ENCODE peak calls at places on chromosomes 1 and 21, in five cellular contexts. S, M, I, D and E are unnamed samples.
A peak's percentile ranks its signal among the peaks of the same experiment; 100 is the strongest.

GRCh38 chr1:31249854-31250253 is 10.2 kb upstream of the NKAIN1 start:
- DNase-seq in I (no peak), S (no peak), M (no peak), D (no peak), E (no peak)

GRCh38 chr1:66271216-66271903 is 262.6 kb upstream of the SGIP1 start:
- DNase-seq in S (peak; percentile 64), D (peak; percentile 96), I (peak; percentile 62), M (peak; percentile 98), E (peak; percentile 90)

GRCh38 chr1:117257291-117257690 is 46.6 kb upstream of the VTCN1 start:
- DNase-seq in M (no peak), I (no peak), S (no peak), D (no peak), E (no peak)

GRCh38 chr1:40901886-40902633 is 39.9 kb upstream of the CITED4 start:
- DNase-seq in D (no peak), M (peak; percentile 47), S (no peak), I (no peak), E (peak; percentile 68)

GRCh38 chr21:42352433-42353095 is 1.8 kb upstream of the TFF2 start:
- DNase-seq in D (no peak), I (no peak), M (no peak), S (no peak), E (no peak)

GRCh38 chr1:41501581-41501980 is 17.1 kb upstream of the EDN2 start:
- DNase-seq in D (no peak), I (peak; percentile 83), M (no peak), S (no peak), E (peak; percentile 96)

GRCh38 chr1:93778457-93778856 is 96.8 kb upstream of the BCAR3 start:
- DNase-seq in S (no peak), D (no peak), M (no peak), I (no peak), E (no peak)

GRCh38 chr1:185353124-185353523 is 36.1 kb upstream of the IVNS1ABP start:
- DNase-seq in I (no peak), M (no peak), D (no peak), S (no peak), E (no peak)

GRCh38 chr1:243501002-243501401 is 245.2 kb downstream of the SDCCAG8 start:
- DNase-seq in S (no peak), I (no peak), M (no peak), D (no peak), E (peak; percentile 49)

GRCh38 chr1:24161270-24161669 is 18.3 kb upstream of the IL22RA1 start:
- DNase-seq in D (no peak), M (no peak), I (no peak), S (no peak), E (no peak)

GRCh38 chr1:69109276-69109675 is 458.4 kb upstream of the LRRC7 start:
- DNase-seq in I (no peak), M (no peak), S (no peak), D (no peak), E (no peak)

GRCh38 chr21:14981246-14981645 is 83.6 kb downstream of the NRIP1 start:
- DNase-seq in D (no peak), M (no peak), I (no peak), S (no peak), E (no peak)

GRCh38 chr1:161792740-161793139 is 26.6 kb downstream of the ATF6 start:
- DNase-seq in M (peak; percentile 88), S (no peak), D (peak; percentile 85), I (no peak), E (no peak)

GRCh38 chr1:159469921-159470595 is 30.5 kb downstream of the OR10J1 start:
- DNase-seq in M (peak; percentile 79), D (no peak), I (no peak), S (no peak), E (no peak)

GRCh38 chr1:206479164-206480125 is 9.2 kb downstream of the IKBKE start:
- DNase-seq in S (no peak), M (peak; percentile 74), D (peak; percentile 82), I (peak; percentile 79), E (peak; percentile 54)

GRCh38 chr1:118958937-118959631 is 29.1 kb downstream of the TBX15 start:
- DNase-seq in I (no peak), S (no peak), M (no peak), D (no peak), E (no peak)

GRCh38 chr1:208273386-208274021 is 29.3 kb upstream of the PLXNA2 start:
- DNase-seq in D (no peak), I (no peak), S (no peak), M (no peak), E (no peak)

GRCh38 chr21:45535341-45536081 is 6.7 kb downstream of the SLC19A1 start:
- DNase-seq in I (peak; percentile 11), S (no peak), M (no peak), D (no peak), E (no peak)

GRCh38 chr1:83794384-83794783 is 204.5 kb downstream of the TTLL7 start:
- DNase-seq in D (no peak), S (no peak), M (no peak), I (no peak), E (no peak)

GRCh38 chr1:223720987-223721591 is 8.8 kb downstream of the CAPN2 start:
- DNase-seq in M (peak; percentile 24), S (no peak), I (peak; percentile 59), D (no peak), E (peak; percentile 64)

DNA sequence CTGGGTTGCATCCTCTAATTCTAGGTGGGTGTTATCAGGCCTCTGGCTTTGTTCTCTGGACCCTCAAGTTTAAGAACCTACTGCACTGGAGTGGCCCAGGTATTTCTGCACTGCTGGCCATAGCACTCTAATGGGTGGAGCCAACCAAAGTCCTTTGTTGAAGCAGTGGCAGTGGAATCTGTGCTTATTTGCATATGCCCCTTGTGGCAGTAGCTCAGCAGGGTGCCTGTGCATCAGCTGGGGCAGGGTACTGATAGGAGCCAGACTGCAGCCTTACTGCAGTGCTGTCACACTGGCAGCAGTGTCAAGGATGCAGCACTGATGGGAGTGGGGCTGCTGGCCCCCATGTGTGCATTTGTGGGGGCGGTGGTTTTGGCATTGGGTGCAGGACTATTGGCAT is 660.6 kb downstream of the LRRIQ3 start:
- DNase-seq in I (no peak), D (no peak), S (no peak), M (no peak), E (no peak)
- H3K9me3 ChIP-seq in I (no peaks in the 10 kb centered on the region), D (no peaks in the 10 kb centered on the region), S (no peaks in the 10 kb centered on the region), M (no peaks in the 10 kb centered on the region), E (no peaks in the 10 kb centered on the region)

GRCh38 chr1:9448132-9449105 is 90.8 kb upstream of the SLC25A33 start:
- DNase-seq in S (no peak), I (no peak), D (peak; percentile 54), M (peak; percentile 36), E (no peak)
- H3K27me3 ChIP-seq in S (no peaks in the 10 kb centered on the region), I (no peaks in the 10 kb centered on the region), D (no peaks in the 10 kb centered on the region), M (no peaks in the 10 kb centered on the region), E (no peaks in the 10 kb centered on the region)

GRCh38 chr1:248681651-248682050 is 20.9 kb downstream of the OR14I1 start:
- DNase-seq in S (no peak), I (no peak), M (no peak), D (no peak), E (no peak)
- H3K9me3 ChIP-seq in S (no peaks in the 10 kb centered on the region), I (no peaks in the 10 kb centered on the region), M (peaks cover 3% of the 10 kb centered on the region), D (no peaks in the 10 kb centered on the region), E (no peaks in the 10 kb centered on the region)

DNA sequence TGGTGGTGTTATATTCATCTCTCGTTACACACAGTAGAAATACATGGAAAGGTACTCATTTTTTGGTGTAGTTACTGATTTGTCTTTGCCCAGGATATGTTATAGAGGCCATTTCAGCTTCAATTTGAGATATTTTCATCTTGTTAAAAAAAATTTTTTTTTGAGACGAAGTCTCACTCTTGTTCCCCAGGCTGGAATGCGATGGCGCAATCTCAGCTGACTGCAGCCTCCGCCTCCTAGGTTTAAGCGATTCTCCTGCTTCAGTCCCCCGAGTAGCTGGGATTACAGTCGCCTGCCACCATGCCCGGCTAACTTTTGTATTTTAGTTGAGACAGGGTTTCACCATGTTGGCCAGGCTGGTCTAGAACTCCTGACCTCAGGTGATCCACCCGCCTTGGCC is 19.0 kb downstream of the MORC3 start:
- DNase-seq in D (no peak), S (no peak), I (no peak), M (no peak), E (no peak)
- H3K27me3 ChIP-seq in D (no peaks in the 10 kb centered on the region), S (no peaks in the 10 kb centered on the region), I (no peaks in the 10 kb centered on the region), M (no peaks in the 10 kb centered on the region), E (no peaks in the 10 kb centered on the region)

DNA sequence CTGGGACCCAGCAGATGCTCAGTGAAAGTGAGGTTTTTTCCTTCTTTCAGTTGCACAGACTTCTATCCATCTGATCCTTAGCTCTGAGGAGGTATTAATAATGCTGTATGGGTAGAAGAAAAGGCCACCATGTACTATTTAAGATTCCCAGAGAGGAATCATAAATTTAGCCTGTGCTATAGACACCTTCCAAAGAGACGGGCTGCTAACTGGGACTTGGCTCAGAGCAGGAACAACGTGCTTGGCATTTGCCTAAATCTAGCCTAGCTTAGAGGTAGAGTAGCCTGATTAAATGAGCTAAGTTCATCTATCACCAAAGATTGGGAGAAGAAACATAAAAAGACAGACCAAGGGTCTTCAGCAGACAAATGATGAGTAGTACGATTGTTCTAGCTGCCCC is 176.9 kb upstream of the BEND5 start:
- DNase-seq in M (no peak), D (no peak), S (no peak), I (no peak), E (no peak)
- H3K9me3 ChIP-seq in M (no peaks in the 10 kb centered on the region), D (no peaks in the 10 kb centered on the region), S (no peaks in the 10 kb centered on the region), I (no peaks in the 10 kb centered on the region), E (no peaks in the 10 kb centered on the region)

GRCh38 chr1:180232521-180233043 is 2.5 kb downstream of the LHX4 start:
- DNase-seq in M (no peak), I (no peak), D (no peak), S (no peak), E (no peak)
- H3K27me3 ChIP-seq in M (peaks cover 92% of the 10 kb centered on the region), I (peaks cover 85% of the 10 kb centered on the region), D (peaks cover 94% of the 10 kb centered on the region), S (peaks cover 42% of the 10 kb centered on the region), E (peaks cover 91% of the 10 kb centered on the region)

DNA sequence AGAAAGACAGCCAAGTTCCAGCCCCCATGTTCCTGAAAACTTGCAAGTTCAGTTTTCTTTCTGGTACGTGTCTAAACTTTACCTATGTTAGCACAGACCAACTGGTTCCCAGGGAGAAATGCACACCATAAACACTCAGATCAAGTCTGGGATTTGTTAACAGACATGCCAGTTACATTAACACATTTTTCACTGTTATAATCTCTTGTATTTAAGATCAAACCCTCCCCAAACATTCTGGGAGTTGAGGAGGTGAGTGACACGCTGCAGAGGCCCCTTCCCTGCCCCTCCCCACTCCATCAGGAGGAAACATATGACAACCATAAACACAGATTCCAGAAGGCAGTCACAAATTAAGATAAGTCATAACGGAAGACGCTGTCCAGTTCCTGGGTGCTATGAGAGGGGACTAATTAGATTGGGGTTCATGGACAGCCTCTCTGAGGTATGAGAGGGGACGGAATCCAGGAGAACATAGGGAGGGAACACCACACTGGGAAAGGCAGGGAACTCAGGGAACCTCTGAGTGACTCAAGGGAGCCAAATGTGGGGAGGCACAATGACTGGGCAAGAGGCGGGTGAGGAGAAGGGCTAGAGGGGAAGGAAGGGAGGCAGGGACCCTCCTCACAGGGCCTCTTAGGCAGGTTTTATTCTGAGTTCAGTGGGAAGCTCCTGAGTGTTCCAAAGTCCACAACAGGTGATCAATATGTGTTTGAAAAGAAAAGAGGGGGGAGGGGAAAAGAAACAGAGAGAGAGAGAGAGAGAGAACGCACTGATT is 25.0 kb downstream of the DUSP10 start:
- DNase-seq in M (no peak), I (no peak), S (no peak), D (no peak), E (no peak)
- H3K9me3 ChIP-seq in M (no peaks in the 10 kb centered on the region), I (no peaks in the 10 kb centered on the region), S (no peaks in the 10 kb centered on the region), D (no peaks in the 10 kb centered on the region), E (no peaks in the 10 kb centered on the region)

GRCh38 chr1:6142036-6142621 is 38.0 kb downstream of the CHD5 start:
- DNase-seq in S (no peak), I (no peak), M (no peak), D (no peak), E (no peak)
- H3K27me3 ChIP-seq in S (no peaks in the 10 kb centered on the region), I (no peaks in the 10 kb centered on the region), M (no peaks in the 10 kb centered on the region), D (no peaks in the 10 kb centered on the region), E (no peaks in the 10 kb centered on the region)